ENCODE peak calls at places on chromosome 22, in eight cellular contexts. W is cardiac muscle cell, R is upper lobe of right lung, J is GM06990, T is cardiac fibroblast, C is colonic mucosa, U is right lobe of liver, F is heart left ventricle. B is an unnamed sample.

GRCh38 chr22:32971252-32971651 is 86.9 kb downstream of the SYN3 start:
- DNase-seq in U (no peak), F (no peak), R (no peak), J (no peak), C (no peak), T (no peak), W (no peak), B (no peak)

GRCh38 chr22:29348956-29349355 is 33.5 kb upstream of the RASL10A start:
- DNase-seq in C (no peak), T (no peak), R (no peak), F (no peak), U (no peak), W (no peak), J (no peak), B (peak)

GRCh38 chr22:35517207-35517606 is 23.4 kb upstream of the RASD2 start:
- DNase-seq in C (no peak), W (no peak), J (no peak), R (no peak), U (no peak), T (no peak), F (no peak), B (no peak)

GRCh38 chr22:23068832-23069385 is 1.4 kb upstream of the GNAZ start:
- DNase-seq in W (no peak), R (peak), U (peak), F (no peak), T (no peak), C (no peak), J (no peak), B (no peak)

GRCh38 chr22:19984201-19984753 is 32.3 kb downstream of the ARVCF start:
- DNase-seq in C (no peak), F (peak), W (no peak), U (peak), J (no peak), T (no peak), R (no peak), B (peak)

GRCh38 chr22:39278040-39278439 is 33.3 kb upstream of the PDGFB start:
- DNase-seq in J (no peak), T (peak), W (peak), F (peak), U (peak), R (no peak), C (no peak), B (no peak)

GRCh38 chr22:23689414-23689813 is 1.4 kb upstream of the RGL4 start:
- DNase-seq in F (no peak), C (no peak), R (no peak), T (no peak), J (no peak), U (no peak), W (no peak), B (no peak)

GRCh38 chr22:23862103-23862502 is 4.4 kb downstream of the SLC2A11 start:
- DNase-seq in F (no peak), J (no peak), R (no peak), U (no peak), C (no peak), W (peak), T (peak), B (peak)

GRCh38 chr22:39236321-39237275 is 8.2 kb downstream of the PDGFB start:
- DNase-seq in W (peak), U (no peak), J (peak), F (peak), T (peak), C (peak), R (no peak), B (no peak)

GRCh38 chr22:19865141-19865829 is 10.6 kb upstream of the GNB1L start:
- DNase-seq in W (peak), U (no peak), T (peak), J (no peak), R (peak), F (no peak), C (no peak), B (no peak)

GRCh38 chr22:23386822-23387580 is 193.1 kb downstream of the IGLL1 start:
- DNase-seq in U (no peak), F (no peak), R (peak), J (no peak), C (no peak), W (no peak), T (no peak), B (no peak)

GRCh38 chr22:36433318-36434231 is 45.8 kb upstream of the MYH9 start:
- DNase-seq in R (peak), W (no peak), F (no peak), J (no peak), T (no peak), C (peak), U (peak), B (no peak)

GRCh38 chr22:31561970-31562369 is 65.6 kb downstream of the SFI1 start:
- DNase-seq in U (no peak), J (no peak), F (no peak), R (no peak), C (no peak), W (no peak), T (no peak), B (no peak)

GRCh38 chr22:31567196-31567595 is 70.9 kb downstream of the SFI1 start:
- DNase-seq in U (no peak), T (no peak), R (no peak), J (no peak), F (no peak), C (no peak), W (no peak), B (no peak)

GRCh38 chr22:31566484-31566883 is 70.1 kb downstream of the SFI1 start:
- DNase-seq in R (no peak), T (no peak), F (no peak), C (no peak), U (no peak), W (no peak), J (no peak), B (no peak)

GRCh38 chr22:31556627-31557203 is 60.4 kb downstream of the SFI1 start:
- DNase-seq in F (no peak), U (no peak), J (no peak), C (no peak), R (no peak), T (peak), W (peak), B (peak)

DNA sequence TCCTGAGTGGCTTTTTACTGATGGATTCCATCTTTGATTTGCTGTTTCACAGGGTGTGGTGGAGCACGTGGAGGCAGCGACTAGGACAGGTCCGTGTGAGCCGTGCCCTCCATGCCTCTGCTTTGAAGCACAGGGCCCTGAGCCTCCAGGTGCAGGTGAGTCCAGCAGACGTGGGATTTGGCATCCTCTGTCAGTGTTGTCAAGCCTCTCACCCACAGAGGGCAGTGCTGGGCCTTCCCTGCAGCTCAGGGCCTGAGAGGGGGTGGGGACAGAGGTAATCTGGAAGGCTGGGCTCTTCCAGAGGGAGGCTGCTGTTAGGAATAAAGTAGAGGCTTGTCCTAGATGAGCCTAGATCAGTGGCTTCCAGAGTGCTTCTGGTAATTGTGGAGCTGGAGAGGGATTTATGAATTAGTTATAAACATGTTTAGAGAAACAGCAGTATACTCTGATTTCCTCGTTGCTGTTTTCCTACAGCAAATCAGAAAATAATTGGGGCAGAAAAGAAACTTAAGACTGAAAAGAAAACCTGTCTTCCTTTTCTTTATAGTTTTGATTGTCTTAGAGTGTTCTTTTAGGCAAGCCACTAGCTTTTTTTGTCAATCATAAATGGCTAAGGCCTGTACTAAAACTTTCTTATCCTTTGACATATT is 65.0 kb downstream of the SFI1 start:
- DNase-seq in C (peak), T (peak), W (peak), U (peak), J (peak), F (peak), R (peak), B (peak)
- TF ChIP-seq CTCF in C (peak), T (peak), W (peak), U (peak), J (peak), F (peak), R (peak), B (peak)

GRCh38 chr22:46369716-46370583 is 34.4 kb downstream of the TRMU start:
- DNase-seq in W (no peak), F (no peak), U (peak), C (no peak), J (no peak), T (no peak), R (no peak), B (no peak)

GRCh38 chr22:46367707-46368191 is 32.2 kb downstream of the TRMU start:
- DNase-seq in U (peak), J (peak), R (peak), W (peak), T (peak), F (peak), C (peak), B (peak)

GRCh38 chr22:46370584-46371373 is 35.3 kb downstream of the TRMU start:
- DNase-seq in R (no peak), C (peak), J (no peak), T (no peak), F (no peak), W (no peak), U (peak), B (no peak)

GRCh38 chr22:46368422-46368821 is 32.9 kb downstream of the TRMU start:
- DNase-seq in W (no peak), C (no peak), U (no peak), F (no peak), R (no peak), J (no peak), T (no peak), B (no peak)

DNA sequence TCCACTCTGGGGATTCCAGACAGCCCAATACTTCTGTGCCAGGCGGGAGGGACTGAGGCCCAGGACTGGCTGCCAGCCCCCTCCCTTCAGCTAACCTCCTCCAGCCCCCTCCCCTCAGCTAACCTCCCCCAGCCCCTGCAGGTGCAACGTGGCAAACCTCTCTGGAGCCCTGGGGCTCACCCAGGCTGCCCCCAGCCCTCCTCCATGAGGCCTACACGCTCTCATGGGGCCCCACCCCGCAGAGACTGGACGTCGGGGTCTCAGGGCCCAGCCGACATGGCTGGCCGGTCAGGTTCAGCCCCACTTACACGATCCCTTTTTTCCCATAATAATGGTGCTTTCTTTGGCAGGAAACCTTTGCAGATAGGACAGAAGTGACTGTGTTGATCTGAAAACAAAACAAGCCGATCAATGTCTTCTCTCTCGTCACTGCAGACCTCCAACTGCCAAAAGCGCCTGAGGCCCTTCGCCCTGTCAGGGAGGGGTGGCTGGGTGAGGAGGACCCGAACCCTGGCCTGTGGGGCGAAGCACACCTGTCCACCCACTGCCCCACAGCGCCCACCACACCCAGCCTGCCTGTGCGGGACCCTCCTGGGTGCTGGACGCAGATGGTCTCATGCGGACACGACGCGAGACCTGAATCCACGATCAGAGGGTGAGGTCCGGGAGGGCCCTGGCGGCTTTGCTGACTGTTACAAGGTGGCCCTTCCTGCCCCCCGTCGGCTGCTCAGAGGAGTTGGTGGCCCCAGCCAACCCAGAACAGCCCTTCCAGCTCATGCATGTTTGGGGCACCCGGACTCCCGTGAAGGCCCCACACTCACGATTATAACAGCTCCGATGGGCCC is 33.6 kb downstream of the TRMU start:
- DNase-seq in R (no peak), U (peak), C (no peak), T (no peak), J (no peak), F (no peak), W (no peak), B (no peak)
- TF ChIP-seq CTCF in R (no peak), U (no peak), C (no peak), T (no peak), J (no peak), F (no peak), W (no peak), B (no peak)

GRCh38 chr22:27641049-27641790 is 160.3 kb downstream of the MN1 start:
- DNase-seq in W (no peak), C (no peak), F (no peak), R (no peak), J (no peak), T (no peak), U (no peak), B (peak)
- TF ChIP-seq CTCF in W (no peak), C (no peak), F (no peak), R (no peak), J (no peak), T (no peak), U (no peak), B (no peak)

GRCh38 chr22:38187413-38188212 is 6.0 kb upstream of the PLA2G6 start:
- DNase-seq in T (peak), U (no peak), W (peak), C (peak), J (no peak), F (no peak), R (no peak), B (no peak)
- TF ChIP-seq CTCF in T (no peak), U (no peak), W (no peak), C (no peak), J (no peak), F (no peak), R (no peak), B (no peak)

DNA sequence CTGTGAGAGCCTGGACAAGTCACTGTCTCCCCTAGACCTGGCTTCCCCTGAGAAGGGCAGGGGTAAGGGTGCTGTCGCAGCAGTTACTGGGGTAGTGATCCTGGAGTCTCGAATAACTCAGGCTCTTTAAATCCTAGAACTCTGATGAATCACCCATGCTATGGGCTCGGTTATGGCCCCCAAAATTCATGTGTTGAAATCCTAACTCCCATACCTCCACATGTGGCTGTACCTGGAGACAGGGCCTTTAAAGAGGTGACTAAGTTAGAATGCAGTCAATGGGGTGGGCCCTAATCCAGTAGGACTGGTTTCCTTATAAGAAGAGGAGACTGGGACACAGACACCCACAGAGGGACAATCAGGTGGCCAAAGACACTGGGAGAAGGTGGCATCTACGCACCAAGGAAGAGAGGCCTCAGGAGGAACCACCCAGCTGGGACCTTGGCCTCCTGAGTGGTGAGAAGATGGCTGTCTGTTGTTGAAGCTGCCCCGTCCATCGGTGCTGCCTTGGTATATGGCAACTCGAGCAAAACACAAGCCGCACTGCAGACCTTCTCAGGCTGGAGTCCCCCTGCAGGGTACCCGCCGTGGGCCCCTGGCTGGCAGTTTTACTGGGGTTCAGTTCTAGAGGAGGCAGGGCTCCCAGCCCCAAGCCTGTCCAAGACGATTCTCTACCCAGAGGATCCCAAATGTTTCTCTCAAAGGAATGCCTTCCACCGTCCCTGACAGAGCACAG is 48.8 kb upstream of the SHISAL1 start:
- DNase-seq in W (no peak), R (peak), F (no peak), C (no peak), T (no peak), U (peak), J (no peak), B (peak)
- TF ChIP-seq CTCF in W (no peak), R (no peak), F (no peak), C (no peak), T (no peak), U (no peak), J (no peak), B (no peak)

GRCh38 chr22:16781764-16782329 is 43.4 kb downstream of the XKR3 start:
- DNase-seq in T (no peak), R (no peak), F (no peak), U (no peak), J (no peak), W (no peak), C (no peak), B (no peak)

GRCh38 chr22:16781074-16781763 is 44.0 kb downstream of the XKR3 start:
- DNase-seq in U (no peak), F (no peak), J (no peak), R (no peak), C (no peak), T (no peak), W (no peak), B (no peak)

GRCh38 chr22:16783930-16784354 is 41.3 kb downstream of the XKR3 start:
- DNase-seq in J (no peak), T (no peak), C (no peak), R (no peak), U (no peak), F (no peak), W (no peak), B (no peak)

GRCh38 chr22:16783453-16783852 is 41.8 kb downstream of the XKR3 start:
- DNase-seq in F (no peak), R (no peak), W (no peak), T (no peak), J (no peak), U (no peak), C (no peak), B (no peak)
- TF ChIP-seq CTCF in F (no peak), R (no peak), W (no peak), T (no peak), J (no peak), U (no peak), C (no peak), B (no peak)

B was measured in mammary epithelial cell.